ENCODE peak calls at places on chromosome 3, in five cellular contexts. T is HCT116, B is neural progenitor cell, U is MM.1S, F is PC-3. C is an unnamed sample.

GRCh38 chr3:182682263-182683229 is 110.8 kb upstream of the ATP11B start:
- DNase-seq in U (peak; percentile 93), F (peak; percentile 40), B (peak; percentile 87), T (no peak), C (peak; percentile 64)

GRCh38 chr3:119315600-119316312 is 21.6 kb downstream of the ARHGAP31 start:
- DNase-seq in F (no peak), U (no peak), B (no peak), T (no peak), C (peak; percentile 37)

GRCh38 chr3:7309707-7310106 is 448.8 kb downstream of the GRM7 start:
- DNase-seq in U (no peak), B (no peak), F (no peak), T (no peak), C (no peak)

GRCh38 chr3:31226331-31226730 is 306.4 kb upstream of the STT3B start:
- DNase-seq in T (no peak), F (no peak), B (no peak), U (no peak), C (no peak)

GRCh38 chr3:4674216-4674615 is 181.1 kb downstream of the ITPR1 start:
- DNase-seq in U (no peak), T (no peak), F (no peak), B (no peak), C (peak; percentile 66)

GRCh38 chr3:72627276-72627675 is 221.0 kb downstream of the SHQ1 start:
- DNase-seq in F (no peak), T (no peak), B (no peak), U (no peak), C (no peak)

GRCh38 chr3:75938921-75939320 is 153.6 kb upstream of the ZNF717 start:
- DNase-seq in F (no peak), U (no peak), B (no peak), T (no peak), C (no peak)

GRCh38 chr3:77467702-77468407 is 428.0 kb downstream of the ROBO2 start:
- DNase-seq in B (no peak), T (no peak), U (no peak), F (no peak), C (peak; percentile 7)

GRCh38 chr3:13009132-13009945 is 63.9 kb downstream of the IQSEC1 start:
- DNase-seq in F (no peak), T (no peak), B (no peak), U (peak; percentile 89), C (no peak)

GRCh38 chr3:152402698-152403456 is 134.1 kb downstream of the MBNL1 start:
- DNase-seq in U (no peak), F (peak; percentile 31), B (no peak), T (no peak), C (no peak)

GRCh38 chr3:11482024-11482423 is 161.7 kb downstream of the VGLL4 start:
- DNase-seq in F (no peak), T (no peak), B (no peak), U (no peak), C (no peak)

GRCh38 chr3:15755181-15755580 is 42.6 kb downstream of the ANKRD28 start:
- DNase-seq in B (no peak), T (no peak), F (no peak), U (no peak), C (no peak)

GRCh38 chr3:60552581-60552980 is 698.7 kb downstream of the FHIT start:
- DNase-seq in B (no peak), T (no peak), F (no peak), U (no peak), C (peak; percentile 24)

GRCh38 chr3:48694610-48695051 is 8.9 kb upstream of the NCKIPSD start:
- DNase-seq in B (no peak), T (peak; percentile 32), U (no peak), F (peak; percentile 51), C (peak; percentile 97)

GRCh38 chr3:79937567-79937966 is 169.8 kb upstream of the ROBO1 start:
- DNase-seq in U (no peak), B (peak; percentile 89), T (no peak), F (peak; percentile 94), C (no peak)

GRCh38 chr3:101635954-101636798 is 40.8 kb downstream of the ZBTB11 start:
- DNase-seq in F (peak; percentile 69), T (peak; percentile 27), B (peak; percentile 77), U (peak; percentile 58), C (peak; percentile 66)

GRCh38 chr3:83523470-83524073 is 1435.2 kb upstream of the CADM2 start:
- DNase-seq in B (peak; percentile 78), U (peak; percentile 52), F (peak; percentile 84), T (no peak), C (peak; percentile 40)

GRCh38 chr3:171462224-171462623 is 2.0 kb upstream of the TNIK start:
- DNase-seq in T (no peak), B (no peak), F (no peak), U (no peak), C (no peak)

GRCh38 chr3:198081421-198081844 is 121.4 kb downstream of the LMLN start:
- DNase-seq in B (peak; percentile 33), F (no peak), T (no peak), U (peak; percentile 32), C (no peak)

GRCh38 chr3:123202451-123202850 is 708 bp downstream of the SEC22A start:
- DNase-seq in B (peak; percentile 28), T (no peak), U (no peak), F (peak; percentile 27), C (peak; percentile 36)

GRCh38 chr3:147945968-147946519 is 536.9 kb downstream of the ZIC1 start:
- DNase-seq in U (peak; percentile 70), B (peak; percentile 23), T (peak; percentile 32), F (peak; percentile 61), C (peak; percentile 85)

GRCh38 chr3:58800032-58800431 is 133.5 kb upstream of the FAM3D start:
- DNase-seq in B (no peak), T (no peak), F (no peak), U (no peak), C (no peak)

GRCh38 chr3:150130404-150131100 is 159.9 kb upstream of the PFN2 start:
- DNase-seq in T (no peak), U (no peak), F (no peak), B (peak; percentile 20), C (no peak)

GRCh38 chr3:23653647-23654525 is 151.9 kb upstream of the UBE2E1 start:
- DNase-seq in T (no peak), F (no peak), B (no peak), U (peak; percentile 95), C (no peak)

GRCh38 chr3:16484216-16484615 is 29.3 kb downstream of the RFTN1 start:
- DNase-seq in U (no peak), T (no peak), F (no peak), B (no peak), C (peak; percentile 95)

GRCh38 chr3:38453075-38453913 is at the start of gene ACVR2B:
- DNase-seq in F (peak; percentile 82), B (peak; percentile 95), T (peak; percentile 54), U (peak; percentile 82), C (peak; percentile 84)

GRCh38 chr3:197749315-197749600 is 425 bp upstream of the FYTTD1 start:
- DNase-seq in T (peak; percentile 35), F (peak; percentile 60), U (peak; percentile 56), B (peak; percentile 79), C (peak; percentile 81)

GRCh38 chr3:21573291-21573690 is 177.7 kb downstream of the ZNF385D start:
- DNase-seq in U (no peak), T (no peak), B (no peak), F (peak; percentile 18), C (peak; percentile 62)

DNA sequence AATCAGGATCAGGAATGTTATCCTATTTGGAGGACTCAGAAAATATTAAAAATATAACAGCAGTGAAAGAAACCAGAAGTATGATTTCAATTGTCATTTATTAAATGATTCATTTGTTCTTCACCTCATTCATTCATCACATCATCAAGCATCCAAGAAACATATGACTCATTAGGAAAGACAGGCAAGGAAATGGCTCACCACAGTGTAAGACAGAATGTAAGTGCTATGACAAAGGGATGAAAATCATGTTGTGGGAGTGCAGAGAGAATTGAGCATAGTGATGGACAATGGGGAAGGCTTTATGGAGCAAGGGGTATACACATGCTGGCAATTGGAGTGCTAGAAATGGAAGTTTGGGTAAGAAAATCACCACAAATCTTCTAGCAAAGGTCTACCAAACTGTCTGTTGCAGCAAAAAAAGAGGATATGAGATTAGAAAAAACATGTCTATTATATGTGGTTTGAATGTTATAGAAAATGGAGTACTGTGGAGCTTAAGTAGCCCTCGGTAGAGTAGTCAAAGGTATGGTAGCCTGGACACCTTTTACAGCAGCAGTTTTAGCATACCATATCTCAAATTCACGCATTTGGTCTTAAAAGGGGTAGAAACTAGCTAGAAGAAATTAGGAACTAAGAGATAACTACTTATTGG is 111.1 kb upstream of the GPR149 start:
- DNase-seq in B (no peak), F (peak; percentile 45), T (no peak), U (no peak), C (peak; percentile 39)
- TF ChIP-seq EZH2phosphoT487 in B (no peak), F (no peak), T (no peak), U (no peak), C (no peak)

GRCh38 chr3:27171113-27171512 is 198.1 kb downstream of the NEK10 start:
- DNase-seq in F (no peak), T (no peak), U (no peak), B (no peak), C (no peak)

GRCh38 chr3:27160146-27160545 is 209.0 kb downstream of the NEK10 start:
- DNase-seq in F (no peak), B (no peak), U (no peak), T (no peak), C (peak; percentile 41)

GRCh38 chr3:27160779-27161287 is 208.3 kb downstream of the NEK10 start:
- DNase-seq in F (no peak), B (no peak), U (no peak), T (no peak), C (no peak)

GRCh38 chr3:27166888-27167287 is 202.3 kb downstream of the NEK10 start:
- DNase-seq in T (no peak), F (peak; percentile 46), B (no peak), U (peak; percentile 66), C (peak; percentile 95)

GRCh38 chr3:27165348-27165747 is 203.8 kb downstream of the NEK10 start:
- DNase-seq in U (no peak), B (no peak), T (no peak), F (no peak), C (peak; percentile 93)
- H3K9ac ChIP-seq in U (no peak overlapping the region), B (no peak overlapping the region), T (no peak overlapping the region), F (no peak overlapping the region), C (peak overlapping the region; percentile 60)

DNA sequence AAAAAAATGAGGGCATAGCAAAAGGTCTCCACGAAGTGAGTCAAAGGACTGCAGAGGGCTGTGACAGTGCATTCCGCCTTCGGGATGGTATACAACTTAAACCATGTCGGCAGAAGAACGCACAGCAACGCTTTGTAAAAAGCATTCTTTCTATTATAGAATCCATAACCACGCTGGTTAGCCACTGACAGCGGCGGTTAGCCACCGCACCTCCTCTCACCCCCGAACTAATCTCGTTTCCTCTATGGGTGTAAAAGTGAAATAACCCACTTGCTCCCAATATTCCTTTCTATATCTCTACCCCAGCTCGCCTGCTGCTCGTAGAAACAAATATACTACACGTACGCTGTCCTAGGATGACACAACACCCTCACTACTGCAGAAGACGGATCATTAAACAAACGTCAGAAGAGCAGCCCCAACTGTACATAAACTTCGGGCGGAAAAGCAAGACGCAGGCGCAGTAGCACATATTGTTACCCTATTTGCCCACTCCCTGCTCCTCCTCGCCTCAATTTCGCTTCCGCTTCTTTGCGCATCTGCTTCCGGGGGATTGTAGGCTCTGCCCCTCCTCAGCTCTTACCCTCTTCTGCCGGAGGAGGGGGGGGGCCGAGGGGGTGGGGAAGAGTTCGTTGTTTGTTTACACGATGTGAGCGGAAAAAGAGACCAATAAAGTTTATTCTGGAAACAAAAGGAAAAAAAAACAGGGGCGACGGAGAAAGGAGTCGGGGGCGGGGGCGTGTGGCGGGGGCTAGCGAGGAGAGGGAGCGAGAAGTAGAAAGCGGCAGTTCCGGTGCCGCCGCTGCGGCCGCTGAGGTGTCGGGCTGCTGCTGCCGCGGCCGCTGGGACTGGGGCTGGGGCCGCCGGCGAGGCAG is at the start of gene PIK3CA:
- DNase-seq in F (peak; percentile 98), T (peak; percentile 94), U (peak; percentile 100), B (peak; percentile 96), C (peak; percentile 99)
- TF ChIP-seq EZH2 in F (no peak), T (no peak), U (no peak), B (no peak), C (no peak)

GRCh38 chr3:142987707-142988106 is 13.7 kb upstream of the U2SURP start:
- DNase-seq in B (peak; percentile 28), U (peak; percentile 83), F (no peak), T (no peak), C (peak; percentile 29)
- TF ChIP-seq EZH2phosphoT487 in B (no peak), U (no peak), F (no peak), T (no peak), C (no peak)

C was measured in GM23248.